ENCODE peak calls at places on chromosomes 6 and 20, in seven cellular contexts. G, C, Q, A, N, Z and J are unnamed samples.

GRCh38 chr6:166678426-166678825 is 51.4 kb upstream of the RPS6KA2 start:
- DNase-seq in G (no peak), C (peak), Q (no peak), A (peak), N (no peak), Z (peak), J (peak)

GRCh38 chr6:52788478-52788877 is 15.1 kb downstream of the GSTA1 start:
- DNase-seq in G (no peak), C (peak), Q (no peak), A (no peak), N (no peak), Z (peak), J (no peak)

GRCh38 chr6:163324928-163325784 is 89.4 kb upstream of the QKI start:
- DNase-seq in G (no peak), C (peak), Q (peak), A (no peak), N (peak), Z (no peak), J (no peak)

GRCh38 chr6:39309942-39310531 is 4.2 kb downstream of the KCNK17 start:
- DNase-seq in G (peak), C (peak), Q (peak), A (peak), N (peak), Z (peak), J (peak)

GRCh38 chr20:23163562-23163961 is 77.4 kb upstream of the CD93 start:
- DNase-seq in G (no peak), C (no peak), Q (peak), A (no peak), N (no peak), Z (no peak), J (peak)

GRCh38 chr20:64148581-64148980 is 15.7 kb upstream of the MYT1 start:
- DNase-seq in G (no peak), C (no peak), Q (no peak), A (no peak), N (no peak), Z (no peak), J (no peak)

GRCh38 chr20:17961600-17961965 is 7.0 kb downstream of the SNX5 start:
- DNase-seq in G (no peak), C (peak), Q (no peak), A (no peak), N (no peak), Z (no peak), J (no peak)

GRCh38 chr20:63119451-63120285 is 96.3 kb downstream of the YTHDF1 start:
- DNase-seq in G (no peak), C (no peak), Q (no peak), A (no peak), N (no peak), Z (no peak), J (no peak)

GRCh38 chr20:373171-373890 is 7.2 kb upstream of the TRIB3 start:
- DNase-seq in G (peak), C (peak), Q (no peak), A (peak), N (peak), Z (no peak), J (no peak)

GRCh38 chr6:161228911-161229591 is 44.8 kb downstream of the AGPAT4 start:
- DNase-seq in G (no peak), C (peak), Q (no peak), A (no peak), N (no peak), Z (no peak), J (no peak)

GRCh38 chr6:18246205-18246604 is 18.1 kb downstream of the DEK start:
- DNase-seq in G (no peak), C (no peak), Q (no peak), A (no peak), N (no peak), Z (no peak), J (no peak)

GRCh38 chr20:19433371-19434316 is 221.2 kb downstream of the SLC24A3 start:
- DNase-seq in G (no peak), C (no peak), Q (no peak), A (no peak), N (no peak), Z (no peak), J (no peak)

GRCh38 chr6:36244641-36245280 is 25.1 kb upstream of the PNPLA1 start:
- DNase-seq in G (peak), C (peak), Q (no peak), A (peak), N (no peak), Z (no peak), J (no peak)

GRCh38 chr6:168042426-168043192 is 36.4 kb downstream of the FRMD1 start:
- DNase-seq in G (no peak), C (no peak), Q (no peak), A (no peak), N (no peak), Z (no peak), J (no peak)

GRCh38 chr6:22343864-22344263 is 47.0 kb upstream of the PRL start:
- DNase-seq in G (peak), C (no peak), Q (no peak), A (no peak), N (no peak), Z (no peak), J (no peak)

GRCh38 chr20:36644713-36645109 is 1.3 kb downstream of the SLA2 start:
- DNase-seq in G (no peak), C (no peak), Q (no peak), A (no peak), N (no peak), Z (no peak), J (no peak)

GRCh38 chr6:4819706-4820283 is 43.6 kb downstream of the CDYL start:
- DNase-seq in G (no peak), C (peak), Q (no peak), A (no peak), N (no peak), Z (no peak), J (no peak)

GRCh38 chr6:159042003-159042823 is 2.6 kb downstream of the TAGAP start:
- DNase-seq in G (peak), C (peak), Q (no peak), A (peak), N (peak), Z (peak), J (peak)

GRCh38 chr6:145704153-145704781 is 31.1 kb downstream of the EPM2A start:
- DNase-seq in G (peak), C (peak), Q (no peak), A (no peak), N (no peak), Z (no peak), J (no peak)

GRCh38 chr6:149060985-149061760 is 256.3 kb upstream of the TAB2 start:
- DNase-seq in G (no peak), C (peak), Q (no peak), A (no peak), N (no peak), Z (peak), J (peak)

GRCh38 chr20:61840661-61841455 is 224.8 kb downstream of the TAF4 start:
- DNase-seq in G (no peak), C (no peak), Q (no peak), A (no peak), N (no peak), Z (no peak), J (no peak)

GRCh38 chr20:25053207-25054132 is 4.5 kb downstream of the ACSS1 start:
- DNase-seq in G (no peak), C (peak), Q (peak), A (no peak), N (no peak), Z (no peak), J (no peak)

GRCh38 chr6:156948807-156949206 is 171.6 kb downstream of the ARID1B start:
- DNase-seq in G (no peak), C (peak), Q (no peak), A (peak), N (no peak), Z (peak), J (no peak)

GRCh38 chr20:40961686-40962640 is 66.7 kb upstream of the TOP1 start:
- DNase-seq in G (no peak), C (peak), Q (peak), A (no peak), N (no peak), Z (no peak), J (no peak)

GRCh38 chr6:76701610-76702009 is 629.1 kb upstream of the IMPG1 start:
- DNase-seq in G (no peak), C (no peak), Q (no peak), A (no peak), N (no peak), Z (no peak), J (no peak)

GRCh38 chr6:159099311-159099710 is 54.5 kb upstream of the TAGAP start:
- DNase-seq in G (no peak), C (no peak), Q (peak), A (no peak), N (no peak), Z (no peak), J (peak)

GRCh38 chr20:24132246-24132645 is 143.7 kb upstream of the GGTLC1 start:
- DNase-seq in G (no peak), C (no peak), Q (no peak), A (no peak), N (no peak), Z (no peak), J (no peak)

GRCh38 chr6:40322336-40322735 is 264.8 kb downstream of the LRFN2 start:
- DNase-seq in G (no peak), C (no peak), Q (no peak), A (no peak), N (no peak), Z (no peak), J (no peak)

GRCh38 chr20:34112600-34113061 is 588 bp upstream of the EIF2S2 start:
- DNase-seq in G (peak), C (peak), Q (peak), A (no peak), N (peak), Z (peak), J (peak)

GRCh38 chr6:35220711-35221110 is 7.0 kb downstream of the SCUBE3 start:
- DNase-seq in G (no peak), C (no peak), Q (no peak), A (no peak), N (no peak), Z (no peak), J (no peak)

GRCh38 chr6:95431637-95432228 is 145.6 kb upstream of the MANEA start:
- DNase-seq in G (peak), C (peak), Q (no peak), A (peak), N (peak), Z (peak), J (peak)

GRCh38 chr20:24350923-24351368 is 118.5 kb upstream of the SYNDIG1 start:
- DNase-seq in G (no peak), C (no peak), Q (no peak), A (no peak), N (no peak), Z (no peak), J (no peak)

GRCh38 chr6:140436023-140436811 is 1061.8 kb upstream of the CITED2 start:
- DNase-seq in G (peak), C (peak), Q (no peak), A (no peak), N (no peak), Z (no peak), J (no peak)

GRCh38 chr6:10465633-10466499 is 51.0 kb upstream of the TFAP2A start:
- DNase-seq in G (peak), C (peak), Q (no peak), A (peak), N (no peak), Z (peak), J (peak)

GRCh38 chr6:136753624-136754023 is 38.7 kb downstream of the MAP3K5 start:
- DNase-seq in G (peak), C (no peak), Q (no peak), A (no peak), N (no peak), Z (peak), J (no peak)

GRCh38 chr20:24487648-24488047 is 18.2 kb downstream of the SYNDIG1 start:
- DNase-seq in G (no peak), C (no peak), Q (no peak), A (no peak), N (no peak), Z (no peak), J (no peak)

GRCh38 chr6:104325341-104326172 is 534.2 kb downstream of the HACE1 start:
- DNase-seq in G (peak), C (no peak), Q (no peak), A (peak), N (peak), Z (no peak), J (no peak)

GRCh38 chr6:104320896-104321295 is 538.8 kb downstream of the HACE1 start:
- DNase-seq in G (no peak), C (no peak), Q (no peak), A (no peak), N (no peak), Z (no peak), J (no peak)

GRCh38 chr6:104321301-104321700 is 538.4 kb downstream of the HACE1 start:
- DNase-seq in G (no peak), C (no peak), Q (no peak), A (no peak), N (no peak), Z (no peak), J (no peak)

GRCh38 chr6:104324305-104324704 is 535.4 kb downstream of the HACE1 start:
- DNase-seq in G (no peak), C (no peak), Q (no peak), A (no peak), N (no peak), Z (no peak), J (no peak)

GRCh38 chr6:104322849-104323248 is 536.9 kb downstream of the HACE1 start:
- DNase-seq in G (no peak), C (no peak), Q (no peak), A (no peak), N (peak), Z (no peak), J (no peak)
- H3K27ac ChIP-seq in G (no peak), C (no peak), Q (no peak), A (no peak), N (no peak), Z (no peak), J (no peak)

DNA sequence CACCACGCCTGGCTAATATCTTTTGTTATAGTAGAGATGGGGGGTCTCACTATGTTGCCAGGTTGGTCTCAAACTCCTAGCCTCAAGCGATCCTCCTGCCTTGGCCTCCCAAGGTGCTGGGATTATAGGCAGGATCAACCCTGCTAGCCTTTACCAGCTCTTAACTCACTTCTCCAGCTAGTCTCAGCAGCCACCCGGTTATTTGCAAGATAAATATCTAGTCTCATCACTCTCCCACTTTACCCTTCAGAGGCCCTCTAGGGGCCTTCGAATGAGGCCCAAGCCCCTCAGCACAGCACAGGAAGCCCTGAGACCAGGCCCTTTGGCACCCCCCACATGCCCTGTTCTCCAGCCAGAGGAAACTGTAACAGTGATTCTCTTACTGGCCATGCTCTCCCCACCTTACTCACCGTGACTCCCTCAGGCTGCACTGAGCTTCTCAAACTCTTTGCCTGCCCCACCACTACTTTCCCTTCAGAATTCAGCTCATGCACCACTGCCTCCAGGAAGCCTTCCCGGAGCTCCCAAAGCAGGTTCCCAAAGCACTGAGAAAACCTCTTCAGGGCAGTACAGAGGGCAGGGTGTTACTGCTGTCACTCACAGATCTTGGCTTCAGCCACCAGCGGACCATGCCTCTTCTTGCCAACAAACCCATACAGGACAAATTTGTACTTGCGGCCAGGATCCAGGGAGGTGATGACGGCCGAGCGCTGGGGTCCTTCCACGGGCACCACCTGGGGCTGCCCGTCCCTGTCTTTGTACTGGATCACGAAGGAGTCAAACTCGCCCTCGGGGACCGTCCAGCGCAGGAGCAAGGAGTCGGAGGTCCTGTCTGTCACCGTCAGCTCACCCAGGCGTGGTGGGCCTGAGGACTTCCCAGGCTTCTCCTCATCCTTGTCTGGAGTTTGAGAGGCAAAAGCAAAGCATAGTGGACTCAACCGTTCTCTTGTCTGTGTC is 25.0 kb downstream of the TNXB start:
- DNase-seq in G (no peak), C (no peak), Q (no peak), A (no peak), N (no peak), Z (no peak), J (no peak)
- H3K27ac ChIP-seq in G (no peak), C (no peak), Q (peak), A (no peak), N (no peak), Z (peak), J (no peak)

GRCh38 chr20:50346372-50347347 is 156.0 kb downstream of the CEBPB start:
- DNase-seq in G (no peak), C (peak), Q (peak), A (no peak), N (peak), Z (peak), J (peak)
- H3K27ac ChIP-seq in G (no peak), C (peak), Q (peak), A (no peak), N (peak), Z (peak), J (peak)

GRCh38 chr6:109048670-109049415 is 45.8 kb downstream of the SESN1 start:
- DNase-seq in G (no peak), C (no peak), Q (no peak), A (no peak), N (no peak), Z (no peak), J (no peak)

GRCh38 chr6:109050012-109050411 is 44.6 kb downstream of the SESN1 start:
- DNase-seq in G (no peak), C (no peak), Q (no peak), A (no peak), N (no peak), Z (no peak), J (no peak)

GRCh38 chr6:109052015-109052651 is 42.5 kb downstream of the SESN1 start:
- DNase-seq in G (no peak), C (no peak), Q (no peak), A (no peak), N (no peak), Z (no peak), J (no peak)

GRCh38 chr6:109051301-109051700 is 43.3 kb downstream of the SESN1 start:
- DNase-seq in G (no peak), C (peak), Q (no peak), A (no peak), N (no peak), Z (no peak), J (no peak)

DNA sequence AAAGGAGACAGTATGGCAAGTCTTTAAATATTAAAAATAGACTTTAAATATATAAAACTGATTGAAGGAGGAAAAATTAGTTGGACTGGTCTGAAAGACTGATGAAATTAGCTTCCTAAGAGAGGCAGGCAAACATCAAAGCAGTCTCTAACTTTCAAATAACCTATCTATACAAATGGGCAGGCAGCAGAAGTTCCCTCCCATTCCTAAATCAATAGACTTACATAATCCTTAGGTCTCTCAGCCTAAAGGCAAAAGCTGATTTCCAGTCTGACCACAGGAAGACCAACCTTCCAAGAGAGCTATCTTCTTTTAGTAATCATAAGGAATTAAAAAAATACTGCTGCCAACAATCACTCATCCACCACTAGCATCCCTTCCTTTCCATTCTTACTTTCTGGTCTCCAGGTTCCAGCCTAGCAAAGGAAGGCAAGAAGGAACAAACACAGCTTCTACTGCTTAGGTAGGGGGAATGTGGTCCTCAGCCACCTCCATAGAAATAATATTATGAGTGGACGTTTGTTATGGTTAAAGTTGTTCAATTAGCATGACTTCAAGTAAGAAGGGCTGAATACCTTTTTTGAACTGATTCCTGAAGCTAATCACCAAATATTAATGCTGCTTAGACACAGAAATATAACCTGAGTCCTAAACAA is 44.1 kb downstream of the SESN1 start:
- DNase-seq in G (no peak), C (no peak), Q (no peak), A (no peak), N (no peak), Z (no peak), J (no peak)
- H3K27ac ChIP-seq in G (no peak), C (no peak), Q (no peak), A (no peak), N (no peak), Z (no peak), J (no peak)

DNA sequence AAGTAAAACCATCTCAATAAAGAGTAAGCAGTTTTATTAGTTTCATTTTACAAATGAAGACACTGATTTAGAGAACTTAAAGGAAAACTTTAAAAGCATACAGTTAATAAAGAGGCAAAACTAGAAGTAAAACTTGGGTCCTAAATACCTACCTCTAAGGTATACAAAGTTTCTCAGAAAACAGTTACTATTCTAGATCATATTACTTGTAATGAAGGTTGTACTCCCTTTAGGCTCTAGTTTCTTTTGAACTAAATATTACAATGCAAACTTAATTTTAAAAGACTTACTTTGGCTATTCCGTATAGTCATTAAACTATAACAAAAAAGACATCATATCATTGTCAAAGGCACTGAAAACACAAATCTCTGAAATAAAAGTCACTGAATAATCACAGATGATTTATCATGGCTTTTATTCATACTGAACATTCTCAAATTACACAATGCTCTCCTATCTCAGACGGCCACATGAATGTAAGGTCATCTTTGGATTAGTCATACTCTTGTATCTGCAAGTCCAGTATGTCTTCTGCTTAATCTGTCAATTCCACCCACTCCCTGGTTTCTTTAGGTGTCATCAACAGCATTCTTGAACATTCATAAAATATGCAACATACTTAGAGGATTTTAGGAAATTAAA is 361.6 kb upstream of the RUNX2 start:
- DNase-seq in G (no peak), C (peak), Q (no peak), A (peak), N (peak), Z (no peak), J (no peak)
- H3K27ac ChIP-seq in G (no peak), C (no peak), Q (no peak), A (no peak), N (no peak), Z (no peak), J (no peak)